ENCODE peak calls at places on chromosomes 5 and 9, in seven cellular contexts. N, F, V, E, Y, M and O are unnamed samples.

GRCh38 chr9:90641868-90642558 is 611 bp downstream of the DIRAS2 start:
- DNase-seq in N (no peak), F (no peak), V (no peak), E (no peak), Y (no peak), M (no peak), O (no peak)

GRCh38 chr9:5629312-5630037 is 568 bp downstream of the RIC1 start:
- DNase-seq in N (peak; percentile 61), F (peak; percentile 50), V (peak; percentile 25), E (no peak), Y (peak; percentile 73), M (no peak), O (peak; percentile 74)

GRCh38 chr9:95092321-95093072 is 225.0 kb downstream of the FANCC start:
- DNase-seq in N (no peak), F (no peak), V (no peak), E (peak; percentile 68), Y (peak; percentile 50), M (no peak), O (no peak)

GRCh38 chr5:123035320-123035949 is 1.1 kb downstream of the PPIC start:
- DNase-seq in N (peak; percentile 31), F (no peak), V (no peak), E (peak; percentile 27), Y (peak; percentile 43), M (no peak), O (peak; percentile 43)

GRCh38 chr9:115194216-115194615 is 76.3 kb upstream of the TNC start:
- DNase-seq in N (no peak), F (no peak), V (no peak), E (peak; percentile 28), Y (no peak), M (no peak), O (no peak)

GRCh38 chr9:36937951-36938350 is 96.1 kb downstream of the PAX5 start:
- DNase-seq in N (no peak), F (no peak), V (no peak), E (no peak), Y (no peak), M (no peak), O (no peak)

GRCh38 chr5:6712136-6712581 is 1.1 kb upstream of the TENT4A start:
- DNase-seq in N (peak; percentile 69), F (peak; percentile 53), V (no peak), E (peak; percentile 73), Y (peak; percentile 67), M (peak; percentile 92), O (peak; percentile 76)

GRCh38 chr9:128689820-128690683 is 1.0 kb downstream of the SET start:
- DNase-seq in N (peak; percentile 54), F (peak; percentile 54), V (no peak), E (peak; percentile 37), Y (peak; percentile 64), M (no peak), O (peak; percentile 77)

GRCh38 chr5:29175774-29176173 is 2017.7 kb upstream of the CDH6 start:
- DNase-seq in N (no peak), F (no peak), V (no peak), E (no peak), Y (no peak), M (no peak), O (no peak)

GRCh38 chr5:135245521-135246499 is 153.2 kb downstream of the MACROH2A1 start:
- DNase-seq in N (peak; percentile 12), F (no peak), V (no peak), E (peak; percentile 73), Y (no peak), M (peak; percentile 83), O (no peak)

GRCh38 chr9:114350636-114351396 is 21.1 kb downstream of the ORM2 start:
- DNase-seq in N (no peak), F (no peak), V (no peak), E (no peak), Y (no peak), M (no peak), O (no peak)

GRCh38 chr5:1565737-1566734 is 42.3 kb upstream of the LPCAT1 start:
- DNase-seq in N (no peak), F (no peak), V (no peak), E (no peak), Y (no peak), M (no peak), O (no peak)

GRCh38 chr5:56530031-56530430 is 285.3 kb upstream of the MAP3K1 start:
- DNase-seq in N (no peak), F (no peak), V (no peak), E (no peak), Y (no peak), M (no peak), O (no peak)

GRCh38 chr9:33120620-33121019 is 44.1 kb upstream of the SMU1 start:
- DNase-seq in N (no peak), F (no peak), V (no peak), E (no peak), Y (no peak), M (no peak), O (no peak)

GRCh38 chr9:132348676-132349075 is 6.1 kb downstream of the SETX start:
- DNase-seq in N (no peak), F (no peak), V (no peak), E (no peak), Y (no peak), M (no peak), O (no peak)

GRCh38 chr9:116572095-116572748 is 114.9 kb upstream of the TRIM32 start:
- DNase-seq in N (peak; percentile 87), F (peak; percentile 42), V (peak; percentile 36), E (peak; percentile 84), Y (peak; percentile 97), M (peak; percentile 96), O (peak; percentile 78)

GRCh38 chr9:136192289-136193126 is 12.4 kb downstream of the LHX3 start:
- DNase-seq in N (no peak), F (no peak), V (no peak), E (no peak), Y (no peak), M (no peak), O (peak; percentile 83)

GRCh38 chr5:6190838-6191237 is 187.5 kb downstream of the MED10 start:
- DNase-seq in N (no peak), F (no peak), V (no peak), E (no peak), Y (no peak), M (peak; percentile 74), O (no peak)

GRCh38 chr9:33170464-33171156 is 3.5 kb upstream of the B4GALT1 start:
- DNase-seq in N (peak; percentile 74), F (peak; percentile 54), V (no peak), E (no peak), Y (no peak), M (no peak), O (peak; percentile 37)

GRCh38 chr5:131242728-131243255 is 21.1 kb upstream of the CDC42SE2 start:
- DNase-seq in N (no peak), F (no peak), V (no peak), E (peak; percentile 97), Y (no peak), M (no peak), O (no peak)

GRCh38 chr5:149320791-149321330 is 24.4 kb upstream of the GRPEL2 start:
- DNase-seq in N (peak; percentile 89), F (peak; percentile 29), V (no peak), E (peak; percentile 94), Y (peak; percentile 94), M (no peak), O (peak; percentile 75)

GRCh38 chr5:91386120-91386519 is 3.0 kb upstream of the ARRDC3 start:
- DNase-seq in N (no peak), F (no peak), V (no peak), E (peak; percentile 30), Y (no peak), M (no peak), O (peak; percentile 6)

DNA sequence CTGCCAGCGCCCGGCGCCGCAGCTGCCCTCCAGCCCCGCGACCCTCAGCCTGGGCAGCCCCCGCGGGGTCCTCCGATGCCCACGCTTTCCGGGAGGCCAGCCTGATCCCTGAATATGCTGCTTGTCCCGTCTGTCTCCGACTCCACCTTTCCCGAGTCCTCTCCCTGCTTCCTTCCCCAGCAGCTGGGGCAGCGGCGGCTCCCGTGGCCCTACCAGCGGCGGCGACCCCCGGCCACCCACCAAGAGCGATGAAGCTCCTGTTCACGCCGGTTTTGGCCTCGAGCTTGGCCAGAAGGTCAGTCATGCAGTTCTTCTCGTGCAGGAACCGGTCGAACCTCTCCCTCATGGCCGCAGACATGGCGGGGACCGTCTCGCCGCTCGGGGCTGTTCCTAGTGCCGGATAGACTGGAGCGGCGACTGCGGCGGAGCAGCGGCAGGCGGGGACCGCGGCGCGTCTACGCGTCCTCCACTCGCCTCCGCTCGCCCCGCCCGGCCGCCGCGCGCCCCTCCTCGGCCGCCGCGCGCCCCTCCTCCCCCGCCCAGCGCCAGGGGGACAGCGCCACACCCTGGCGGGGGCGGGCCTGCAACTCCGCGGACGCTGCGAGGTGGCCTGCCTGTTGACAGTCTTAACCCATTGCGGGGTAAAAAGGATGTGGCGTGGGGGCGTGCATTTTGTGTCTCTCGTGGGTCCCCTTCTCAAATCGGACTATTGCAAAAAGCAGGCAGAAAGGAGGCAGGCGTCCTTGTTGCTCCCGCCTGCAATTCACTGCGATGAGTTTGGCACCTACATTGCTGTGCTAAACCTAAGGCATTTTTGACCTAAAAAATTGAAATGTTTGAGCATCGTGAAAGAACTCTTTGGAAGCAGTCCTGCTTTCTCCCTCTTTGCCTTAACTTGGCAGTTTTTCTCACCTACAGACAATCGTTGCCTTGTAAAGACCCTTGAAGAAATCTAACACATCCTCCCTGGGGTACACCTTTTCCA is at the start of gene REEP5:
- DNase-seq in N (peak; percentile 90), F (peak; percentile 81), V (peak; percentile 73), E (peak; percentile 69), Y (peak; percentile 85), M (peak; percentile 93), O (peak; percentile 89)
- TF ChIP-seq POLR2A in N (peak; percentile 85), F (peak; percentile 68), V (peak; percentile 94), E (peak; percentile 79), Y (peak; percentile 78), M (peak; percentile 71), O (peak; percentile 75)

DNA sequence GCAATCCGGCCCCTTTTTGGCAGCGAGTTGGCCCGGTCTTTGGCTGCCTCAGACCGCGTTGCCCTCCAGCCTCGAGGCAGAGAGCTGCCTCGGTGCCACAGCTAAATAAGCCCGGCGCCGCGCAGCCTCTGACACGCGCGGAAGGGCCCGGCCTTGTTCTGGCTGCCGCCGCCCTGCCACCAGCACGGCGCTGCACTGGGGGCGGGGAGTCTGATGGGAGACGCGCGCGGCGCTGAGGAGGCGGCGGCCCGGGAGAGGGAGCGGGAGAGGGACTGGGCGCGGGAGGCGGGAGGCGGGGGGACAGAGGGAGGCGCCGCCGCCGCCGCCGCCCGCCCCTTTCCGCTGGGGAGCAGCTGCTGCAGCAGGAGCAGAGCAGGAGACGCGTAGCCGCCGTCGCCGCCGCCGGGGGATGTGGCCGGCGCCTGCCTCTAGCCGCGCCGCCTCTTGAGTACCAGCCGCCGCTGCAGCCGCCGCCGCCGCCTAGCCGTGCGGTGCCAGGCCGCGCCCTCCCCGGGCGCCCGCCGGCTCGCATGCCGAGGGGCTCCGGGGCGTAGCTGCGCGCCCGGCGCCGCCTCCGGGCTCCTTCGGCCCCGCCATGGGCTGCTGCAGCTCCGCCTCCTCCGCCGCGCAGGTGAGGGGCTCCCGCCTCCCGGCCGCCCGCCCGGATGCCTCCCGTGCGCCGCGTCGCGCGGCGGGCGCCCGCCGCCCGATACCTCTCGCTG is at the start of gene SLC44A1:
- DNase-seq in N (peak; percentile 97), F (peak; percentile 92), V (peak; percentile 54), E (peak; percentile 92), Y (peak; percentile 96), M (peak; percentile 98), O (peak; percentile 97)
- TF ChIP-seq POLR2A in N (peak; percentile 90), F (peak; percentile 81), V (peak; percentile 74), E (no peak), Y (peak; percentile 43), M (no peak), O (peak; percentile 92)

GRCh38 chr5:62901001-62901400 is 322.4 kb downstream of the LRRC70 start:
- DNase-seq in N (no peak), F (no peak), V (no peak), E (no peak), Y (no peak), M (no peak), O (no peak)
- TF ChIP-seq POLR2A in N (no peak), F (no peak), V (no peak), E (no peak), Y (no peak), M (no peak), O (no peak)

GRCh38 chr5:178313316-178313715 is 80.7 kb upstream of the PHYKPL start:
- DNase-seq in N (no peak), F (no peak), V (no peak), E (no peak), Y (no peak), M (no peak), O (no peak)
- TF ChIP-seq POLR2A in N (no peak), F (no peak), V (no peak), E (no peak), Y (no peak), M (no peak), O (no peak)